ENCODE peak calls at places on chromosome 19, in four cellular contexts. One of them, this sample, is unnamed.

GRCh38 chr19:4676955-4677731 is 7.0 kb upstream of the MYDGF start:
- DNase-seq in SK-N-SH: peak
- DNase-seq in HepG2: peak
- DNase-seq in WTC11: peak
- DNase-seq in this sample: peak

GRCh38 chr19:13881692-13882418 is 4.9 kb downstream of the NANOS3 start:
- DNase-seq in SK-N-SH: no peak
- DNase-seq in HepG2: no peak
- DNase-seq in WTC11: no peak
- DNase-seq in this sample: no peak

GRCh38 chr19:1809663-1810062 is 2.4 kb downstream of the ATP8B3 start:
- DNase-seq in SK-N-SH: no peak
- DNase-seq in HepG2: no peak
- DNase-seq in WTC11: no peak
- DNase-seq in this sample: no peak

GRCh38 chr19:6223461-6224307 is 56.1 kb downstream of the MLLT1 start:
- DNase-seq in SK-N-SH: no peak
- DNase-seq in HepG2: no peak
- DNase-seq in WTC11: no peak
- DNase-seq in this sample: no peak

GRCh38 chr19:49301165-49301865 is 23.7 kb downstream of the SLC6A16 start:
- DNase-seq in SK-N-SH: peak
- DNase-seq in HepG2: peak
- DNase-seq in WTC11: peak
- DNase-seq in this sample: peak

GRCh38 chr19:4976412-4977298 is 7.7 kb downstream of the KDM4B start:
- DNase-seq in SK-N-SH: peak
- DNase-seq in HepG2: peak
- DNase-seq in WTC11: peak
- DNase-seq in this sample: no peak

GRCh38 chr19:40740747-40741146 is 9.5 kb downstream of the ACTMAP start:
- DNase-seq in SK-N-SH: no peak
- DNase-seq in HepG2: no peak
- DNase-seq in WTC11: no peak
- DNase-seq in this sample: no peak

GRCh38 chr19:34254552-34255432 is at the start of gene GARRE1:
- DNase-seq in SK-N-SH: peak
- DNase-seq in HepG2: no peak
- DNase-seq in WTC11: peak
- DNase-seq in this sample: peak

GRCh38 chr19:18456974-18457373 is 19.0 kb upstream of the ISYNA1 start:
- DNase-seq in SK-N-SH: no peak
- DNase-seq in HepG2: no peak
- DNase-seq in WTC11: no peak
- DNase-seq in this sample: no peak

GRCh38 chr19:18895038-18895827 is 725 bp downstream of the CERS1 start:
- DNase-seq in SK-N-SH: peak
- DNase-seq in HepG2: peak
- DNase-seq in WTC11: peak
- DNase-seq in this sample: peak

GRCh38 chr19:30229524-30230174 is 142.5 kb upstream of the ZNF536 start:
- DNase-seq in SK-N-SH: peak
- DNase-seq in HepG2: no peak
- DNase-seq in WTC11: no peak
- DNase-seq in this sample: no peak

GRCh38 chr19:18340990-18341868 is 831 bp downstream of the PGPEP1 start:
- DNase-seq in SK-N-SH: peak
- DNase-seq in HepG2: peak
- DNase-seq in WTC11: peak
- DNase-seq in this sample: peak

GRCh38 chr19:10152100-10152499 is 32.4 kb upstream of the EIF3G start:
- DNase-seq in SK-N-SH: no peak
- DNase-seq in HepG2: no peak
- DNase-seq in WTC11: no peak
- DNase-seq in this sample: no peak

GRCh38 chr19:53365899-53366493 is 491 bp downstream of the ZNF525 start:
- DNase-seq in SK-N-SH: peak
- DNase-seq in HepG2: peak
- DNase-seq in WTC11: peak
- DNase-seq in this sample: no peak

GRCh38 chr19:30374791-30375650 is 2.8 kb downstream of the ZNF536 start:
- DNase-seq in SK-N-SH: peak
- DNase-seq in HepG2: no peak
- DNase-seq in WTC11: peak
- DNase-seq in this sample: no peak

GRCh38 chr19:46821512-46822359 is 28.9 kb downstream of the AP2S1 start:
- DNase-seq in SK-N-SH: no peak
- DNase-seq in HepG2: no peak
- DNase-seq in WTC11: peak
- DNase-seq in this sample: no peak

GRCh38 chr19:51257471-51257870 is 6.6 kb downstream of the SIGLECL1 start:
- DNase-seq in SK-N-SH: no peak
- DNase-seq in HepG2: no peak
- DNase-seq in WTC11: no peak
- DNase-seq in this sample: no peak

GRCh38 chr19:51258165-51258564 is 7.3 kb downstream of the SIGLECL1 start:
- DNase-seq in SK-N-SH: no peak
- DNase-seq in HepG2: no peak
- DNase-seq in WTC11: no peak
- DNase-seq in this sample: no peak

GRCh38 chr19:51258761-51259160 is 7.9 kb downstream of the SIGLECL1 start:
- DNase-seq in SK-N-SH: no peak
- DNase-seq in HepG2: no peak
- DNase-seq in WTC11: no peak
- DNase-seq in this sample: no peak

GRCh38 chr19:51256053-51256682 is 5.3 kb downstream of the SIGLECL1 start:
- DNase-seq in SK-N-SH: no peak
- DNase-seq in HepG2: no peak
- DNase-seq in WTC11: no peak
- DNase-seq in this sample: no peak

DNA sequence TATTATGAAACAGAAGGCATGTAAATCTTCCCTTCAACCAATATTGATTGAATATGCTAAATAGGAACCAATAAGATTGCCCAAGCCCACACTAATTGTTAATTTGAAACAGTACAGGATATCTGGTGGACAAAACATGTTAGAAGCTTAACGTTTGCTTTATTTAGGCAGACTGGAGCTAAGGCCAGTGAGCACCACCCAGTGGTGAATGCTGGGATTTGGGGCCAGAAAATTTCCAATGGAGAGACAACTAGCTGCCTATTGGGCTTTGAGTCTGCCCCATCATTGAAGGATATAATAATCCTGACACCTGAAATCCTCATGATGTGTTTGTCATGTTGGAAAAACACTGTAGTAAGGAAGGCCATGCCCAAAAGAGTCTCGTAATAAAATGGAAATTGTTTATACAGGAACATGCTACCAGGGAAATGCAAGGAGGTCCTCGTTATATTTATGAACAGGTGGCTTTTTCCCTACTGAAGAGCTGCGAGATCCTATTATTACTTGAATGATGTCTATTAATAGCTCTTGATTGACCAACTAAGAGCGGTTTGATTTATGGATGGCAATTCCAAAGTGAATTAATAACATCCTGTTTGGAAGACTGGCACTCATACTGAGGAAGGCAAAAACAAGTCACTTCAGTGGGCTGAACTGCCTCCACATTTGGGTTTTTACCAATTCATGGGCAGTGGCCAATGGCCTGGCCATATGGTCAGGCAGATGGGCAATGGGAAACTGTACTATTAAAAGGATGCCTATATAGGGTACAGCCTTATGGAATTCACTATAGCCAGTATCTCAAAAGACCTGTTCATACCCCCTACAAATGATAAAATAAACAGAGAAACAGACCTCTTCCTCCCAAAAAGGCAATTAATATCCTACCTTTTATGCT is 8.7 kb downstream of the SIGLECL1 start:
- DNase-seq in SK-N-SH: peak
- DNase-seq in HepG2: peak
- DNase-seq in WTC11: peak
- DNase-seq in this sample: peak
- TF ChIP-seq FOXJ3 in SK-N-SH: no peak
- TF ChIP-seq FOXJ3 in HepG2: no peak
- TF ChIP-seq FOXJ3 in WTC11: no peak
- TF ChIP-seq FOXJ3 in this sample: no peak

GRCh38 chr19:8504171-8504570 is 1.7 kb upstream of the PRAM1 start:
- DNase-seq in SK-N-SH: no peak
- DNase-seq in HepG2: no peak
- DNase-seq in WTC11: no peak
- DNase-seq in this sample: peak

GRCh38 chr19:8506402-8506957 is 4.0 kb upstream of the PRAM1 start:
- DNase-seq in SK-N-SH: no peak
- DNase-seq in HepG2: no peak
- DNase-seq in WTC11: peak
- DNase-seq in this sample: peak

GRCh38 chr19:8501968-8502367 is 472 bp downstream of the PRAM1 start:
- DNase-seq in SK-N-SH: no peak
- DNase-seq in HepG2: no peak
- DNase-seq in WTC11: no peak
- DNase-seq in this sample: no peak

GRCh38 chr19:8503506-8503905 is 1.1 kb upstream of the PRAM1 start:
- DNase-seq in SK-N-SH: no peak
- DNase-seq in HepG2: no peak
- DNase-seq in WTC11: no peak
- DNase-seq in this sample: no peak

DNA sequence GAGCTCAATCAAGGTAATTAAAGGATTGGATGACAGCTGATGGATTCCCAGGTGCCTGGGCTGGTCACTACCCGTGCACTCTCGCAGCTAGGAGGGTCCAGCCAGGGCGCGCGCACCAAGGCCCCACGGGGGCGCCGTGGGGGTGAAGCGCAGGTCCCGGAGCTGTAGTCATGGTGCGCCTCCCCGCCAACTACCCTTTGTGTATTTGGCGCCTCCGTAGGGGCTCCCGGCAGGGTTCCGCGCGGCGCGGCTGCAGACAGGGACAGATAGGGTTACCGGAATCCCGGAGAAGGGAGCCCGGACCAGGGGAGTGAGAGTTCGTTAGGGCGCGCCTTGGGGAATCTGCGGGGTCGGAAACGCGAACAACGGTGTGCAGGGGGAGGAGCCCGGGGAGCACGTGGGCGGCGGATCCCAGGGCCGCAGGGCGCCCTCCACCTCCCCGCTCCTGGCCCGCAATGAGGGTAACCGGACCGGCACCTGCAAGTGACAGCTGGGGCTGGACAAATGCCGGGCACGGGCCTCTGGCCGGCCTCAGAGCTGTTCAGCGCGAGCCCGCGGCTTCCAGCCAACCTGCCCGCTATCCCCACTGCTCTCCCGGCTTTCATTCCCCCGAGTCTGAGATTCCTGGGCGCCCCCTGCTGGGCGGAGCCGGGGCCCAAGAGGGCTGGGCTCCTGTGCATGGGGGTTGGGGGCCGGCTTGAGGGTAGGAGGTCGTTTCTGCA is 3.4 kb upstream of the PRAM1 start:
- DNase-seq in SK-N-SH: peak
- DNase-seq in HepG2: peak
- DNase-seq in WTC11: peak
- DNase-seq in this sample: peak
- TF ChIP-seq FOXJ3 in SK-N-SH: no peak
- TF ChIP-seq FOXJ3 in HepG2: no peak
- TF ChIP-seq FOXJ3 in WTC11: no peak
- TF ChIP-seq FOXJ3 in this sample: no peak

GRCh38 chr19:38664503-38665211 is 17.2 kb downstream of the ACTN4 start:
- DNase-seq in SK-N-SH: no peak
- DNase-seq in HepG2: no peak
- DNase-seq in WTC11: no peak
- DNase-seq in this sample: peak

GRCh38 chr19:38662508-38663155 is 15.2 kb downstream of the ACTN4 start:
- DNase-seq in SK-N-SH: no peak
- DNase-seq in HepG2: no peak
- DNase-seq in WTC11: no peak
- DNase-seq in this sample: no peak

GRCh38 chr19:38663156-38663651 is 15.8 kb downstream of the ACTN4 start:
- DNase-seq in SK-N-SH: no peak
- DNase-seq in HepG2: no peak
- DNase-seq in WTC11: no peak
- DNase-seq in this sample: no peak

GRCh38 chr19:38665219-38665931 is 17.9 kb downstream of the ACTN4 start:
- DNase-seq in SK-N-SH: no peak
- DNase-seq in HepG2: no peak
- DNase-seq in WTC11: no peak
- DNase-seq in this sample: no peak

DNA sequence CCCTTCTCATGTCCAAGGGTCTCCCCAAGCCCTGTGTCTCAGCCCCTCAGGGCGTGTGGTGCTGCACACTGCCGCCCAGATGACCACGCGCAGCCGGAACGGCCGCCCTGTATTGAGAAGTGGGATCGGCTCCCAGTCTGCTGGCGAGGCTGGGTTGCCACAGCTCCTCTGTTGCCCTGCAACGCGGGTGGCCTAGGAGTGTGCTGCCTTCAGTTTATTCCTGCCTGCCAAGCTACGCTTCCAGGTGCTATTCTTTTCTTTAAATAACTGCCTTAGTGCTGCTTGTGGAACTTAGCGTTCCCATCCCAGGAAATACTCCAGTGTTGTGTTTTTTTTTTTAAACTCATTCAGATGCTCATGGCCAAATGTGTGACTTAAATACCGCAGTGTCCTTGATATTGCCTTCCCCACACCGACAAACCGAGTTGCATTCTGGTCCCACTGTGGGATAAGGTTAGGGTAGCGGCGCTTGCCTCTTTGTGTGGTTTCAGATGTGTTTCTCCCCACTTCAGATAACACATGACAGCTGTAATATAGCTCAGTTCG is 16.6 kb downstream of the ACTN4 start:
- DNase-seq in SK-N-SH: no peak
- DNase-seq in HepG2: no peak
- DNase-seq in WTC11: no peak
- DNase-seq in this sample: no peak
- TF ChIP-seq FOXJ3 in SK-N-SH: no peak
- TF ChIP-seq FOXJ3 in HepG2: no peak
- TF ChIP-seq FOXJ3 in WTC11: no peak
- TF ChIP-seq FOXJ3 in this sample: no peak

GRCh38 chr19:38306236-38306635 is 2.2 kb downstream of the C19orf33 start:
- DNase-seq in SK-N-SH: no peak
- DNase-seq in HepG2: no peak
- DNase-seq in WTC11: no peak
- DNase-seq in this sample: no peak

GRCh38 chr19:38303517-38304351 is at the start of gene C19orf33:
- DNase-seq in SK-N-SH: no peak
- DNase-seq in HepG2: no peak
- DNase-seq in WTC11: peak
- DNase-seq in this sample: no peak

GRCh38 chr19:38307076-38307475 is 3.0 kb downstream of the C19orf33 start:
- DNase-seq in SK-N-SH: no peak
- DNase-seq in HepG2: no peak
- DNase-seq in WTC11: no peak
- DNase-seq in this sample: no peak

GRCh38 chr19:38304352-38304865 is 358 bp downstream of the C19orf33 start:
- DNase-seq in SK-N-SH: no peak
- DNase-seq in HepG2: no peak
- DNase-seq in WTC11: peak
- DNase-seq in this sample: no peak

GRCh38 chr19:38304866-38305429 is 897 bp downstream of the C19orf33 start:
- DNase-seq in SK-N-SH: peak
- DNase-seq in HepG2: peak
- DNase-seq in WTC11: peak
- DNase-seq in this sample: peak
- TF ChIP-seq FOXJ3 in SK-N-SH: no peak
- TF ChIP-seq FOXJ3 in HepG2: no peak
- TF ChIP-seq FOXJ3 in WTC11: no peak
- TF ChIP-seq FOXJ3 in this sample: no peak

This sample was measured in K562.